ENCODE peak calls at places on chromosomes 5 and 9, in eight cellular contexts. One of them, this sample, is unnamed. For H3K9me3, the result is how much of the 10 kb centered on the place peaks cover.

GRCh38 chr5:75006821-75007536 is 45.4 kb downstream of the GCNT4 start:
- DNase-seq in neuronal stem cell: no peak
- DNase-seq in stomach: no peak
- DNase-seq in IMR-90: no peak
- DNase-seq in A673: peak
- DNase-seq in PC-3: no peak
- DNase-seq in Panc1: no peak
- DNase-seq in heart left ventricle: no peak
- DNase-seq in this sample: no peak

GRCh38 chr9:20563917-20564316 is 58.4 kb downstream of the MLLT3 start:
- DNase-seq in Panc1: no peak
- DNase-seq in PC-3: peak
- DNase-seq in heart left ventricle: no peak
- DNase-seq in stomach: no peak
- DNase-seq in A673: no peak
- DNase-seq in neuronal stem cell: no peak
- DNase-seq in IMR-90: no peak
- DNase-seq in this sample: no peak

GRCh38 chr5:172429201-172429940 is 25.0 kb downstream of the SH3PXD2B start:
- DNase-seq in heart left ventricle: no peak
- DNase-seq in neuronal stem cell: no peak
- DNase-seq in PC-3: no peak
- DNase-seq in Panc1: no peak
- DNase-seq in A673: no peak
- DNase-seq in IMR-90: peak
- DNase-seq in stomach: no peak
- DNase-seq in this sample: no peak

GRCh38 chr5:140631831-140632365 is 1.1 kb downstream of the CD14 start:
- DNase-seq in heart left ventricle: no peak
- DNase-seq in stomach: no peak
- DNase-seq in Panc1: no peak
- DNase-seq in A673: no peak
- DNase-seq in IMR-90: no peak
- DNase-seq in neuronal stem cell: no peak
- DNase-seq in PC-3: no peak
- DNase-seq in this sample: no peak

GRCh38 chr9:11349187-11349586 is 736.4 kb upstream of the PTPRD start:
- DNase-seq in IMR-90: no peak
- DNase-seq in Panc1: no peak
- DNase-seq in heart left ventricle: no peak
- DNase-seq in A673: no peak
- DNase-seq in neuronal stem cell: no peak
- DNase-seq in PC-3: no peak
- DNase-seq in stomach: no peak
- DNase-seq in this sample: no peak

GRCh38 chr5:117077142-117077541 is 502.5 kb upstream of the SEMA6A start:
- DNase-seq in IMR-90: no peak
- DNase-seq in Panc1: no peak
- DNase-seq in neuronal stem cell: no peak
- DNase-seq in stomach: no peak
- DNase-seq in PC-3: peak
- DNase-seq in heart left ventricle: no peak
- DNase-seq in A673: no peak
- DNase-seq in this sample: no peak

GRCh38 chr9:81621111-81621510 is 68.2 kb downstream of the TLE1 start:
- DNase-seq in stomach: no peak
- DNase-seq in PC-3: no peak
- DNase-seq in Panc1: no peak
- DNase-seq in neuronal stem cell: peak
- DNase-seq in IMR-90: no peak
- DNase-seq in heart left ventricle: no peak
- DNase-seq in A673: no peak
- DNase-seq in this sample: no peak

GRCh38 chr9:30534458-30534857 is 1850.0 kb upstream of the ACO1 start:
- DNase-seq in A673: no peak
- DNase-seq in Panc1: no peak
- DNase-seq in heart left ventricle: no peak
- DNase-seq in neuronal stem cell: no peak
- DNase-seq in stomach: no peak
- DNase-seq in IMR-90: no peak
- DNase-seq in PC-3: no peak
- DNase-seq in this sample: no peak

GRCh38 chr9:117073539-117074336 is 341.1 kb downstream of the ASTN2 start:
- DNase-seq in neuronal stem cell: peak
- DNase-seq in heart left ventricle: no peak
- DNase-seq in stomach: no peak
- DNase-seq in A673: peak
- DNase-seq in IMR-90: no peak
- DNase-seq in Panc1: no peak
- DNase-seq in PC-3: peak
- DNase-seq in this sample: no peak

GRCh38 chr5:86644843-86645242 is 27.1 kb downstream of the COX7C start:
- DNase-seq in A673: no peak
- DNase-seq in stomach: no peak
- DNase-seq in IMR-90: no peak
- DNase-seq in heart left ventricle: no peak
- DNase-seq in neuronal stem cell: no peak
- DNase-seq in PC-3: no peak
- DNase-seq in Panc1: no peak
- DNase-seq in this sample: no peak

GRCh38 chr9:77543131-77543822 is 104.8 kb downstream of the GNA14 start:
- DNase-seq in IMR-90: no peak
- DNase-seq in stomach: no peak
- DNase-seq in A673: no peak
- DNase-seq in heart left ventricle: no peak
- DNase-seq in Panc1: no peak
- DNase-seq in PC-3: no peak
- DNase-seq in neuronal stem cell: no peak
- DNase-seq in this sample: no peak

GRCh38 chr5:98403131-98403530 is 370.3 kb upstream of the RGMB start:
- DNase-seq in IMR-90: no peak
- DNase-seq in heart left ventricle: no peak
- DNase-seq in A673: no peak
- DNase-seq in neuronal stem cell: no peak
- DNase-seq in stomach: no peak
- DNase-seq in Panc1: no peak
- DNase-seq in PC-3: no peak
- DNase-seq in this sample: no peak

GRCh38 chr9:16659096-16659495 is 211.4 kb downstream of the BNC2 start:
- DNase-seq in heart left ventricle: no peak
- DNase-seq in stomach: no peak
- DNase-seq in A673: no peak
- DNase-seq in neuronal stem cell: no peak
- DNase-seq in Panc1: no peak
- DNase-seq in IMR-90: no peak
- DNase-seq in PC-3: no peak
- DNase-seq in this sample: no peak

GRCh38 chr5:100430268-100430900 is 104.8 kb upstream of the FAM174A start:
- DNase-seq in A673: peak
- DNase-seq in IMR-90: peak
- DNase-seq in PC-3: peak
- DNase-seq in Panc1: peak
- DNase-seq in heart left ventricle: peak
- DNase-seq in stomach: peak
- DNase-seq in neuronal stem cell: peak
- DNase-seq in this sample: peak

GRCh38 chr5:17255471-17256016 is 38.1 kb downstream of the BASP1 start:
- DNase-seq in heart left ventricle: no peak
- DNase-seq in PC-3: peak
- DNase-seq in IMR-90: no peak
- DNase-seq in stomach: no peak
- DNase-seq in A673: no peak
- DNase-seq in Panc1: no peak
- DNase-seq in neuronal stem cell: no peak
- DNase-seq in this sample: no peak

GRCh38 chr9:96203867-96204412 is 98.0 kb downstream of the HSD17B3 start:
- DNase-seq in neuronal stem cell: no peak
- DNase-seq in A673: no peak
- DNase-seq in IMR-90: no peak
- DNase-seq in PC-3: no peak
- DNase-seq in Panc1: no peak
- DNase-seq in stomach: no peak
- DNase-seq in heart left ventricle: no peak
- DNase-seq in this sample: no peak

GRCh38 chr5:95780597-95780996 is 41.9 kb downstream of the GLRX start:
- DNase-seq in heart left ventricle: no peak
- DNase-seq in IMR-90: no peak
- DNase-seq in neuronal stem cell: no peak
- DNase-seq in stomach: no peak
- DNase-seq in A673: no peak
- DNase-seq in Panc1: no peak
- DNase-seq in PC-3: no peak
- DNase-seq in this sample: no peak

GRCh38 chr5:32852535-32852934 is 141.4 kb downstream of the NPR3 start:
- DNase-seq in PC-3: peak
- DNase-seq in heart left ventricle: peak
- DNase-seq in A673: no peak
- DNase-seq in stomach: no peak
- DNase-seq in IMR-90: peak
- DNase-seq in Panc1: peak
- DNase-seq in neuronal stem cell: peak
- DNase-seq in this sample: peak

GRCh38 chr9:130258999-130259398 is 6.6 kb upstream of the HMCN2 start:
- DNase-seq in Panc1: no peak
- DNase-seq in neuronal stem cell: no peak
- DNase-seq in IMR-90: no peak
- DNase-seq in A673: no peak
- DNase-seq in stomach: no peak
- DNase-seq in PC-3: no peak
- DNase-seq in heart left ventricle: no peak
- DNase-seq in this sample: no peak

GRCh38 chr5:15731686-15732085 is 231.7 kb downstream of the FBXL7 start:
- DNase-seq in neuronal stem cell: no peak
- DNase-seq in A673: no peak
- DNase-seq in stomach: no peak
- DNase-seq in heart left ventricle: peak
- DNase-seq in PC-3: no peak
- DNase-seq in Panc1: no peak
- DNase-seq in IMR-90: no peak
- DNase-seq in this sample: no peak

GRCh38 chr5:139638090-139638735 is 9.9 kb upstream of the CXXC5 start:
- DNase-seq in PC-3: peak
- DNase-seq in heart left ventricle: peak
- DNase-seq in neuronal stem cell: no peak
- DNase-seq in stomach: peak
- DNase-seq in IMR-90: peak
- DNase-seq in Panc1: no peak
- DNase-seq in A673: no peak
- DNase-seq in this sample: peak

GRCh38 chr5:151023651-151024050 is 3.3 kb downstream of the GPX3 start:
- DNase-seq in PC-3: peak
- DNase-seq in heart left ventricle: peak
- DNase-seq in Panc1: no peak
- DNase-seq in stomach: peak
- DNase-seq in IMR-90: no peak
- DNase-seq in neuronal stem cell: no peak
- DNase-seq in A673: no peak
- DNase-seq in this sample: peak

DNA sequence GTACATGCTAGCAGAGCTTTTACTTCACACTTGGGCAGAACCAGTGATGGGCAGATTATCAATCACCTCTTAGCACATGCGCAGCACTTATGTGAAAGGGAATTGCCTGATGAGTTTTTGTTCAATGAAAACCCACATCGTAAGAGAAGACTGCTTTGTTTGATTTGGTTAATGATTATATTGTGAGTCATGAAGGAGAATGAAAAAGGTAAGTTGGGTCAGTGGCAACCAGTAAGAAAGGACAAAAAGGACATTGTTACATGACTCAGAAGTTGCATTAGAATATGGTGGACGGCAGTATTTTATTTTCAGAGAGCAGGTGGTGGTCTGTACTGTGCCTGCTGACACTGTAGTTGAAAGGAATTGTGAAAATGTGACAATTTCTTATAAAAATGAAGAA is 127.4 kb downstream of the AOPEP start:
- DNase-seq in Panc1: no peak
- DNase-seq in heart left ventricle: no peak
- DNase-seq in neuronal stem cell: no peak
- DNase-seq in PC-3: peak
- DNase-seq in stomach: no peak
- DNase-seq in IMR-90: peak
- DNase-seq in A673: no peak
- DNase-seq in this sample: no peak
- H3K27ac ChIP-seq in Panc1: peak
- H3K27ac ChIP-seq in heart left ventricle: no peak
- H3K27ac ChIP-seq in neuronal stem cell: no peak
- H3K27ac ChIP-seq in PC-3: peak
- H3K27ac ChIP-seq in stomach: peak
- H3K27ac ChIP-seq in IMR-90: no peak
- H3K27ac ChIP-seq in A673: no peak
- H3K27ac ChIP-seq in this sample: no peak

GRCh38 chr5:36896476-36896875 is 19.9 kb downstream of the NIPBL start:
- DNase-seq in IMR-90: no peak
- DNase-seq in neuronal stem cell: no peak
- DNase-seq in heart left ventricle: no peak
- DNase-seq in stomach: no peak
- DNase-seq in A673: no peak
- DNase-seq in Panc1: no peak
- DNase-seq in PC-3: no peak
- DNase-seq in this sample: no peak
- H3K9me3 ChIP-seq in IMR-90: under half
- H3K9me3 ChIP-seq in neuronal stem cell: under half
- H3K9me3 ChIP-seq in heart left ventricle: under half
- H3K9me3 ChIP-seq in stomach: under half
- H3K9me3 ChIP-seq in A673: under half
- H3K9me3 ChIP-seq in Panc1: under half
- H3K9me3 ChIP-seq in PC-3: under half
- H3K9me3 ChIP-seq in this sample: under half

GRCh38 chr5:53681079-53681478 is 120.6 kb downstream of the NDUFS4 start:
- DNase-seq in neuronal stem cell: no peak
- DNase-seq in PC-3: no peak
- DNase-seq in A673: no peak
- DNase-seq in IMR-90: no peak
- DNase-seq in Panc1: no peak
- DNase-seq in heart left ventricle: no peak
- DNase-seq in stomach: no peak
- DNase-seq in this sample: no peak

GRCh38 chr5:53679261-53679660 is 118.8 kb downstream of the NDUFS4 start:
- DNase-seq in heart left ventricle: no peak
- DNase-seq in neuronal stem cell: no peak
- DNase-seq in stomach: no peak
- DNase-seq in PC-3: no peak
- DNase-seq in IMR-90: peak
- DNase-seq in Panc1: no peak
- DNase-seq in A673: no peak
- DNase-seq in this sample: no peak

GRCh38 chr5:53674114-53674513 is 113.7 kb downstream of the NDUFS4 start:
- DNase-seq in heart left ventricle: no peak
- DNase-seq in neuronal stem cell: no peak
- DNase-seq in IMR-90: no peak
- DNase-seq in PC-3: no peak
- DNase-seq in A673: no peak
- DNase-seq in stomach: no peak
- DNase-seq in Panc1: no peak
- DNase-seq in this sample: no peak

GRCh38 chr5:53677632-53678031 is 117.2 kb downstream of the NDUFS4 start:
- DNase-seq in neuronal stem cell: no peak
- DNase-seq in heart left ventricle: no peak
- DNase-seq in PC-3: no peak
- DNase-seq in Panc1: no peak
- DNase-seq in stomach: no peak
- DNase-seq in IMR-90: no peak
- DNase-seq in A673: no peak
- DNase-seq in this sample: no peak
- H3K4me3 ChIP-seq in neuronal stem cell: no peak
- H3K4me3 ChIP-seq in heart left ventricle: no peak
- H3K4me3 ChIP-seq in PC-3: no peak
- H3K4me3 ChIP-seq in Panc1: no peak
- H3K4me3 ChIP-seq in stomach: no peak
- H3K4me3 ChIP-seq in IMR-90: no peak
- H3K4me3 ChIP-seq in A673: no peak
- H3K4me3 ChIP-seq in this sample: no peak

GRCh38 chr5:173920866-173921265 is 32.7 kb downstream of the CPEB4 start:
- DNase-seq in IMR-90: peak
- DNase-seq in heart left ventricle: no peak
- DNase-seq in stomach: no peak
- DNase-seq in A673: no peak
- DNase-seq in neuronal stem cell: no peak
- DNase-seq in PC-3: no peak
- DNase-seq in Panc1: no peak
- DNase-seq in this sample: no peak
- H3K27ac ChIP-seq in IMR-90: no peak
- H3K27ac ChIP-seq in heart left ventricle: peak
- H3K27ac ChIP-seq in stomach: peak
- H3K27ac ChIP-seq in A673: no peak
- H3K27ac ChIP-seq in neuronal stem cell: no peak
- H3K27ac ChIP-seq in PC-3: peak
- H3K27ac ChIP-seq in Panc1: no peak
- H3K27ac ChIP-seq in this sample: no peak